ENCODE peak calls at places on chromosome 21, in four cellular contexts. S is heart left ventricle, H is foreskin fibroblast, W is tibial artery. V is an unnamed sample.

GRCh38 chr21:32712043-32712442 is 15.8 kb downstream of the SYNJ1 start:
- DNase-seq in S (no peak), W (no peak), H (no peak), V (no peak)

GRCh38 chr21:29293495-29293894 is 5.2 kb upstream of the BACH1 start:
- DNase-seq in W (no peak), H (no peak), S (no peak), V (no peak)

GRCh38 chr21:41908829-41909228 is 29.7 kb upstream of the PRDM15 start:
- DNase-seq in W (no peak), S (no peak), H (no peak), V (no peak)

GRCh38 chr21:15219866-15220265 is 155.1 kb upstream of the NRIP1 start:
- DNase-seq in H (no peak), W (no peak), S (no peak), V (no peak)

GRCh38 chr21:46028547-46029200 is 47.1 kb downstream of the COL6A1 start:
- DNase-seq in S (no peak), H (peak; percentile 74), W (no peak), V (no peak)

GRCh38 chr21:37849703-37850102 is 66.6 kb downstream of the KCNJ6 start:
- DNase-seq in S (no peak), H (peak; percentile 75), W (no peak), V (peak; percentile 17)

GRCh38 chr21:38440746-38441145 is 57.5 kb downstream of the ERG start:
- DNase-seq in S (no peak), W (no peak), H (no peak), V (peak; percentile 74)

GRCh38 chr21:43193651-43194302 is 25.0 kb downstream of the CRYAA start:
- DNase-seq in W (peak; percentile 56), S (peak; percentile 72), H (peak; percentile 81), V (peak; percentile 81)

GRCh38 chr21:42414928-42415769 is 11.4 kb downstream of the UBASH3A start:
- DNase-seq in S (no peak), H (no peak), W (no peak), V (peak; percentile 92)

DNA sequence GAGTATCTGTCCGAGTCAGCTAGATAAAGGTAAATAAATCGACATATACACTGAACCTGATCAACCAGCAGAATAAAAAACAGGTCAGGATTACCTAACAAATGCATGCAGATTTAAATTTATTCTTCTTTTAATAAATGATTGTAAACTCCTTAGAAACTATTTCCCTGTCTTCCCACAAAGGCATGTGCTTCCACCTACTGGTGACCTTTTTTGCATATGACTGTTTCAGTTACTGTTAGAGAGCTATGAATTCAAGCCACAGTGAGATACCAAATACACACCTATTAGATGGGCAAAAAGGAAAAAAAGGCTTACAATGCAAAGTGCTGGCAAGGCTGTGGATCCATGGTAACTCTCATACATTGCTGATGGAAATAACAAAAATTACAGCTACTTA is 957.4 kb upstream of the NCAM2 start:
- DNase-seq in H (no peak), W (no peak), S (no peak), V (peak; percentile 21)
- TF ChIP-seq CTCF in H (no peak), W (no peak), S (peak; percentile 25), V (peak; percentile 40)

GRCh38 chr21:34037446-34037845 is 35.9 kb upstream of the MRPS6 start:
- DNase-seq in H (peak; percentile 78), W (no peak), S (no peak), V (peak; percentile 57)

GRCh38 chr21:34037009-34037408 is 36.4 kb upstream of the MRPS6 start:
- DNase-seq in H (no peak), W (no peak), S (no peak), V (peak; percentile 0)

GRCh38 chr21:34035619-34036354 is 37.6 kb upstream of the MRPS6 start:
- DNase-seq in W (no peak), S (no peak), H (no peak), V (peak; percentile 80)

GRCh38 chr21:34031835-34032370 is 41.5 kb upstream of the MRPS6 start:
- DNase-seq in H (no peak), W (no peak), S (no peak), V (no peak)

GRCh38 chr21:34034369-34035014 is 38.9 kb upstream of the MRPS6 start:
- DNase-seq in H (peak; percentile 20), W (no peak), S (no peak), V (no peak)
- TF ChIP-seq CTCF in H (no peak), W (no peak), S (no peak), V (no peak)

GRCh38 chr21:25637846-25638245 is 1.2 kb upstream of the JAM2 start:
- DNase-seq in H (no peak), W (no peak), S (no peak), V (no peak)

GRCh38 chr21:25638634-25639166 is 358 bp upstream of the JAM2 start:
- DNase-seq in S (no peak), H (peak; percentile 36), W (no peak), V (no peak)

GRCh38 chr21:25640671-25641292 is 1.7 kb downstream of the JAM2 start:
- DNase-seq in H (peak; percentile 49), W (no peak), S (no peak), V (no peak)

GRCh38 chr21:25639922-25640670 is 1.0 kb downstream of the JAM2 start:
- DNase-seq in S (peak; percentile 54), H (peak; percentile 39), W (no peak), V (no peak)

DNA sequence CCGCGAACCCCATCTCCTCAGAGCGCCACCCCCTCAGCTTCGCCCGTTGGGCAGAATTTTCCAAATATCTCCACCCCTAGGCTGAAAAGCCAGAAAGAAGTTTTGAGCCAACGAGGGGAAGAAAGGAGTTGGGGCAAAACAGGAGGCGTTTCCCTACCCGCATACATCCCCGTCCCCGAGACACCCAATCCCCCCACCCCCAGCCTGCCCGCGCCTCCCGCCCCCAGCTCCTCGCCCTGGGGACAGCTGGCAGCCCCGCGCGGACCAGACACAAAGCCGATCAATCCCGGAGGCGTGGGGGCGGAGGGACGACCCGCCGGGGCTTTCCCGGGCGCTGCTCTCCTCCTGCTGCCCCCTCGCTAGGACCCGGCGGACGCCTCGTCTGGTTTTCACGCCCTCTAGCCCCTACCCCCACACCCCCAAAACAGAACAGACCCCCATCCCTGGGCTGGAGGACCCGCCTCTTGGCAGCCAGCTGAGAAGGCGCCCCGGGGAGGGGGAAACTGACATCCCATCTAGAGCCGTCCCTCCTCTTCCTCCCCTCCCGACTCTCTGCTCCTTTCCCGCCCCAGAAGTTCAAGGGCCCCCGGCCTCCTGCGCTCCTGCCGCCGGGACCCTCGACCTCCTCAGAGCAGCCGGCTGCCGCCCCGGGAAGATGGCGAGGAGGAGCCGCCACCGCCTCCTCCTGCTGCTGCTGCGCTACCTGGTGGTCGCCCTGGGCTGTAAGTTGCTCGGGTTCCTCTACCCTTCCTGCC is at the start of gene JAM2:
- DNase-seq in S (peak; percentile 63), W (peak; percentile 67), H (peak; percentile 69), V (peak; percentile 13)
- TF ChIP-seq CTCF in S (peak; percentile 38), W (peak; percentile 19), H (no peak), V (no peak)

DNA sequence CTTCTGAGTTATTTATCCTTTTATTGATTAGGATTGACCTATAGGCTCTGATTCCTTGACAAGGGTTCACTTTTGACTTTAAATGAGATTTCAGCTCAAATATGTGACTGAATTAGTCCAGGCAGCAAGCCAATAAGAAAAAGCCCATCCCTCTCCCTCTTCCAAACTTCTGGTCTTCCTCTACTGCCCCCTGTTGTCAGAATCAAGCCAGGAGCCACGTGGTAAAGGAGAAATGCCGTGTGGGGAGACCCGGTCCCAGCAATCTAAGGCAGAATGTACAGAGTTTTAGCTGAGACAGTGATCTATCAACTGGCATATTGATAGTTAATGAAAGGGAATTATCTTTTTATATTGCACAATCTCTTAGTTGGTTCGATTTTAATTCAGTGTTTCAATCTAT is 5.2 kb downstream of the ADAMTS5 start:
- DNase-seq in H (peak; percentile 32), W (no peak), S (no peak), V (peak; percentile 13)
- TF ChIP-seq CTCF in H (no peak), W (no peak), S (no peak), V (no peak)

DNA sequence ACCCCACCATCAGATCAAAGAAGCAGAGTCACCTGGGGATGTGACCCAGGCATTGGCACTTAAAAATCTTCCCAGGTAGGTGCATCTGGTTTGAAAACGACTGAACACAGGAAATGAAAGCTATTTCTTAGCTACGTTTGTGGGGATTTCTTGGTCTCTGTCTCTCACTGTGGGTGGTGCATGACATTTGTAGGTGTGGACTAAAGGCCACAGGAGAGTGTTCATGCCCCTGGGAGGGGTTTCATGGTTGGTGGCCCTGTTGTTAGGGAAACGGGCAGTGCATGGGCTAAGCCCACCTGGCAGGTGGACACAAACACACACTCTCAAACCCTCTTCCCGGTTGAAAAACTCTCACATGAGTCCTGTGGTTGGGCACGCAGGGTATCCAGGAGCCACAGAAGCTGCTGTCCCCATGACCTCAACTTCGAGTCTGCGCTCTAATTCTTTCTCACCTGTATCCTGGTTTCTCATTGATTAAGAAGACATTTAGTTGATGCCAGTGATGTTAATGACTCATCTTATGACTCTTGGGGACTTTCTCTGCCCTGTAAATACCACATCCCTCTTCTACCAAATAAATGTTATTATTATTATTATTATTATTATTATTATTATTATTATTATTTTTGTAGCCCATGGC is 119.4 kb downstream of the MRPS6 start:
- DNase-seq in H (no peak), W (no peak), S (no peak), V (no peak)
- TF ChIP-seq CTCF in H (no peak), W (no peak), S (no peak), V (no peak)

GRCh38 chr21:20739421-20739820 is 258.8 kb upstream of the NCAM2 start:
- DNase-seq in H (no peak), W (no peak), S (no peak), V (peak; percentile 13)
- TF ChIP-seq CTCF in H (no peak), W (no peak), S (no peak), V (no peak)

GRCh38 chr21:17674106-17674505 is 61.4 kb upstream of the BTG3 start:
- DNase-seq in S (no peak), W (no peak), H (no peak), V (no peak)

GRCh38 chr21:17671733-17672132 is 59.0 kb upstream of the BTG3 start:
- DNase-seq in S (no peak), W (no peak), H (no peak), V (no peak)

GRCh38 chr21:17668479-17668878 is 55.8 kb upstream of the BTG3 start:
- DNase-seq in W (no peak), S (no peak), H (no peak), V (no peak)

GRCh38 chr21:17679002-17679600 is 66.4 kb upstream of the BTG3 start:
- DNase-seq in S (no peak), W (no peak), H (peak; percentile 66), V (peak; percentile 73)

GRCh38 chr21:17673261-17674020 is 60.7 kb upstream of the BTG3 start:
- DNase-seq in W (no peak), S (no peak), H (no peak), V (peak; percentile 76)
- TF ChIP-seq CTCF in W (no peak), S (no peak), H (no peak), V (no peak)

V was measured in MCF 10A.